ENCODE peak calls at places on chromosome 15, in four cellular contexts. One of them, this sample, is unnamed.

GRCh38 chr15:50265620-50266019 is at the start of gene HDC:
- DNase-seq in K562: no peak
- DNase-seq in HepG2: no peak
- DNase-seq in WTC11: no peak
- DNase-seq in this sample: no peak

GRCh38 chr15:74826372-74826819 is at the start of gene CPLX3:
- DNase-seq in K562: peak
- DNase-seq in WTC11: peak
- DNase-seq in HepG2: no peak
- DNase-seq in this sample: no peak

GRCh38 chr15:34114739-34115138 is 12.9 kb downstream of the PGBD4 start:
- DNase-seq in HepG2: no peak
- DNase-seq in WTC11: no peak
- DNase-seq in K562: no peak
- DNase-seq in this sample: no peak

GRCh38 chr15:39748276-39748675 is 34.4 kb downstream of the FSIP1 start:
- DNase-seq in HepG2: no peak
- DNase-seq in K562: no peak
- DNase-seq in WTC11: no peak
- DNase-seq in this sample: no peak

GRCh38 chr15:25664761-25665160 is 198.4 kb downstream of the ATP10A start:
- DNase-seq in HepG2: no peak
- DNase-seq in K562: no peak
- DNase-seq in WTC11: no peak
- DNase-seq in this sample: no peak

GRCh38 chr15:60555291-60555690 is 76.3 kb upstream of the ICE2 start:
- DNase-seq in WTC11: no peak
- DNase-seq in K562: no peak
- DNase-seq in HepG2: no peak
- DNase-seq in this sample: no peak

GRCh38 chr15:35000511-35000910 is 12.4 kb upstream of the ZNF770 start:
- DNase-seq in WTC11: no peak
- DNase-seq in K562: no peak
- DNase-seq in HepG2: no peak
- DNase-seq in this sample: no peak

GRCh38 chr15:90351479-90352108 is 490 bp upstream of the ZNF774 start:
- DNase-seq in HepG2: no peak
- DNase-seq in WTC11: peak
- DNase-seq in K562: no peak
- DNase-seq in this sample: no peak

GRCh38 chr15:78898540-78898939 is 25.9 kb downstream of the MORF4L1 start:
- DNase-seq in WTC11: no peak
- DNase-seq in K562: no peak
- DNase-seq in HepG2: no peak
- DNase-seq in this sample: no peak

GRCh38 chr15:64454282-64454681 is 6.1 kb upstream of the ZNF609 start:
- DNase-seq in HepG2: no peak
- DNase-seq in WTC11: no peak
- DNase-seq in K562: no peak
- DNase-seq in this sample: no peak

GRCh38 chr15:56960116-56960515 is 41.7 kb downstream of the TCF12 start:
- DNase-seq in HepG2: no peak
- DNase-seq in WTC11: no peak
- DNase-seq in K562: no peak
- DNase-seq in this sample: no peak

GRCh38 chr15:56959318-56959648 is 40.8 kb downstream of the TCF12 start:
- DNase-seq in HepG2: peak
- DNase-seq in WTC11: no peak
- DNase-seq in K562: no peak
- DNase-seq in this sample: no peak

GRCh38 chr15:56956538-56956937 is 38.1 kb downstream of the TCF12 start:
- DNase-seq in HepG2: no peak
- DNase-seq in K562: no peak
- DNase-seq in WTC11: no peak
- DNase-seq in this sample: no peak

GRCh38 chr15:56953790-56954189 is 35.3 kb downstream of the TCF12 start:
- DNase-seq in HepG2: no peak
- DNase-seq in WTC11: no peak
- DNase-seq in K562: no peak
- DNase-seq in this sample: no peak

GRCh38 chr15:56957812-56958406 is 39.5 kb downstream of the TCF12 start:
- DNase-seq in HepG2: peak
- DNase-seq in K562: no peak
- DNase-seq in WTC11: no peak
- DNase-seq in this sample: no peak
- TF ChIP-seq CREM in HepG2: no peak
- TF ChIP-seq CREM in K562: no peak
- TF ChIP-seq CREM in WTC11: no peak
- TF ChIP-seq CREM in this sample: no peak

GRCh38 chr15:80710635-80711553 is 15.8 kb downstream of the ABHD17C start:
- DNase-seq in WTC11: no peak
- DNase-seq in K562: no peak
- DNase-seq in HepG2: no peak
- DNase-seq in this sample: peak
- TF ChIP-seq CREM in WTC11: no peak
- TF ChIP-seq CREM in K562: no peak
- TF ChIP-seq CREM in HepG2: no peak
- TF ChIP-seq CREM in this sample: peak

GRCh38 chr15:77497108-77497737 is 76.5 kb downstream of the HMG20A start:
- DNase-seq in K562: no peak
- DNase-seq in HepG2: no peak
- DNase-seq in WTC11: peak
- DNase-seq in this sample: no peak
- TF ChIP-seq CREM in K562: no peak
- TF ChIP-seq CREM in HepG2: no peak
- TF ChIP-seq CREM in WTC11: no peak
- TF ChIP-seq CREM in this sample: peak

DNA sequence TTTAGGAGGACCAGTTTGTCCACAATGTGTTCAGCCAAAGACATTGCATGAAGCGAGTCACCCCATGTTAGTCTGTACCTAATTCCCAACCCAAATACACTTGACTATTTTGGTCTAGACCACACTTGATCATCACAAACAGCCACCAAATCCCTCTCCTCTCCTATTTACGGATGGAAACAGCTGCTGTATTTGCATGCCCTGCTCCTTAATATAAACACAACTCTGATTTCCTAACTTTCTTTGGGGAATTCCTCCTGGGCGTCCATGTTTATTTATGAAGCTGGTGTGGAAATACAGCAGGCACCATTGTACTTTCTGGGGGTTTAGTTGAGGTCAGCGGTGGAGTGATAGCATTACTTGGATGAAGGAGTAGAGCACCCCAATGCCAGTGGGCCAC is 235.2 kb downstream of the TLE3 start:
- DNase-seq in K562: no peak
- DNase-seq in HepG2: no peak
- DNase-seq in WTC11: no peak
- DNase-seq in this sample: no peak
- TF ChIP-seq CREM in K562: no peak
- TF ChIP-seq CREM in HepG2: no peak
- TF ChIP-seq CREM in WTC11: no peak
- TF ChIP-seq CREM in this sample: no peak

DNA sequence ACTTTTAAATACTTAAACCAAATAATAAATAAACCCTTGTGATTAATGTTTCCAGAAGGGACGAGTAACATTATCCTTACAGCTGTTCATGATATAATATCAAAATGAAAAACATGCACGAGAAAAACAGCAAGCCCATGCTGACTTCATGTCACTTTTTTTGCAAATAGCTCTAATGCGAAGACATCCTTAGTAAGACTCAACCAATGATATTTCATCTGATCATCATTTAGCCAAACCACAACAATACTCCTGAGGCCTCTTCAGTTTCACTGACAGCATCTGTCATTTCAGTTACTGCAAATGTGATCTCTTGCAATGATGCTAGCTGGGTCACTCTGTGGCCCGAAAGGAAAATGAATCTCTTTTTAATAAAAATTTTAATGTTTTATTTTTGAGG is 73.9 kb downstream of the POLR2M start:
- DNase-seq in WTC11: no peak
- DNase-seq in K562: no peak
- DNase-seq in HepG2: no peak
- DNase-seq in this sample: no peak
- TF ChIP-seq CREM in WTC11: no peak
- TF ChIP-seq CREM in K562: no peak
- TF ChIP-seq CREM in HepG2: no peak
- TF ChIP-seq CREM in this sample: no peak

DNA sequence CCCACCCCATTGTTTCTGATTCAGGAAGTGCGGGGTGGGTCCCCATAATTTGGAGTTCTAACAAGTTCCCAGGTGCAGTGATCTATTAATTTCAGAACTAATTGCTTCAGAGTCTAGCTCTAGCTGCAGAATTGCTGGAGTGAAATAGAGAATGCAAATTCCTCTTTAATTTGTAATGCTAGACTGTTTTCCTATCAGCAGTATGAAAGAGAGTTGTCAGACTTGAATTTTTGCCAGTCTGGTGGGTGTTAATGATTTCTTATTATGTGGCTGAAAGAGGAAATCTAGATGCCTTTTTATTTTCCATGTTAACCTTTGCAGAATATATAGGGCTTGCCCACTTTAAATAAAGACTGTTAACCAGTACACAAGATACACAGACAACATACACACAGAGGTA is 23.7 kb downstream of the APH1B start:
- DNase-seq in WTC11: no peak
- DNase-seq in HepG2: no peak
- DNase-seq in K562: no peak
- DNase-seq in this sample: no peak
- TF ChIP-seq CREM in WTC11: no peak
- TF ChIP-seq CREM in HepG2: no peak
- TF ChIP-seq CREM in K562: no peak
- TF ChIP-seq CREM in this sample: no peak

GRCh38 chr15:44064706-44065105 is 130.4 kb downstream of the FRMD5 start:
- DNase-seq in HepG2: no peak
- DNase-seq in K562: no peak
- DNase-seq in WTC11: no peak
- DNase-seq in this sample: no peak
- TF ChIP-seq CREM in HepG2: no peak
- TF ChIP-seq CREM in K562: no peak
- TF ChIP-seq CREM in WTC11: no peak
- TF ChIP-seq CREM in this sample: no peak

GRCh38 chr15:52114256-52114655 is 1.7 kb upstream of the BCL2L10 start:
- DNase-seq in K562: no peak
- DNase-seq in HepG2: no peak
- DNase-seq in WTC11: no peak
- DNase-seq in this sample: no peak

GRCh38 chr15:52114656-52115055 is 2.1 kb upstream of the BCL2L10 start:
- DNase-seq in K562: no peak
- DNase-seq in WTC11: no peak
- DNase-seq in HepG2: no peak
- DNase-seq in this sample: no peak

GRCh38 chr15:52113708-52114107 is 1.1 kb upstream of the BCL2L10 start:
- DNase-seq in K562: no peak
- DNase-seq in WTC11: no peak
- DNase-seq in HepG2: no peak
- DNase-seq in this sample: no peak

GRCh38 chr15:52112203-52112750 is 298 bp downstream of the BCL2L10 start:
- DNase-seq in K562: no peak
- DNase-seq in WTC11: peak
- DNase-seq in HepG2: no peak
- DNase-seq in this sample: no peak

GRCh38 chr15:52113246-52113645 is 671 bp upstream of the BCL2L10 start:
- DNase-seq in K562: no peak
- DNase-seq in WTC11: no peak
- DNase-seq in HepG2: no peak
- DNase-seq in this sample: no peak
- TF ChIP-seq CREM in K562: no peak
- TF ChIP-seq CREM in WTC11: no peak
- TF ChIP-seq CREM in HepG2: no peak
- TF ChIP-seq CREM in this sample: no peak

GRCh38 chr15:96412045-96412918 is 81.8 kb downstream of the NR2F2 start:
- DNase-seq in WTC11: no peak
- DNase-seq in K562: no peak
- DNase-seq in HepG2: no peak
- DNase-seq in this sample: no peak

GRCh38 chr15:96409231-96410138 is 79.0 kb downstream of the NR2F2 start:
- DNase-seq in HepG2: peak
- DNase-seq in K562: peak
- DNase-seq in WTC11: peak
- DNase-seq in this sample: no peak

GRCh38 chr15:96408591-96409183 is 78.2 kb downstream of the NR2F2 start:
- DNase-seq in K562: no peak
- DNase-seq in HepG2: no peak
- DNase-seq in WTC11: no peak
- DNase-seq in this sample: no peak

GRCh38 chr15:96411056-96412031 is 80.8 kb downstream of the NR2F2 start:
- DNase-seq in WTC11: no peak
- DNase-seq in HepG2: no peak
- DNase-seq in K562: no peak
- DNase-seq in this sample: no peak

GRCh38 chr15:96410175-96411055 is 79.9 kb downstream of the NR2F2 start:
- DNase-seq in WTC11: no peak
- DNase-seq in HepG2: no peak
- DNase-seq in K562: no peak
- DNase-seq in this sample: no peak
- TF ChIP-seq CREM in WTC11: no peak
- TF ChIP-seq CREM in HepG2: no peak
- TF ChIP-seq CREM in K562: no peak
- TF ChIP-seq CREM in this sample: no peak

This sample was measured in GM12878.